ENCODE peak calls at places on chromosomes 13 and 19, in eight cellular contexts. One of them, this sample, is unnamed. For H3K4me1, the result is how much of the 10 kb centered on the place peaks cover.

GRCh38 chr19:51807111-51807701 is 12.2 kb downstream of the FPR3 start:
- DNase-seq in body of pancreas: peak
- DNase-seq in PC-9: peak
- DNase-seq in CD4-positive, alpha-beta memory T cell: no peak
- DNase-seq in CD8-positive, alpha-beta memory T cell: no peak
- DNase-seq in upper lobe of left lung: peak
- DNase-seq in tibial nerve: no peak
- DNase-seq in fibroblast of lung: no peak
- DNase-seq in this sample: peak

GRCh38 chr13:66087149-66087780 is 1142.9 kb downstream of the PCDH9 start:
- DNase-seq in body of pancreas: no peak
- DNase-seq in PC-9: no peak
- DNase-seq in CD4-positive, alpha-beta memory T cell: no peak
- DNase-seq in CD8-positive, alpha-beta memory T cell: no peak
- DNase-seq in upper lobe of left lung: no peak
- DNase-seq in tibial nerve: no peak
- DNase-seq in fibroblast of lung: peak
- DNase-seq in this sample: no peak

GRCh38 chr19:6572217-6572616 is 18.7 kb downstream of the CD70 start:
- DNase-seq in body of pancreas: peak
- DNase-seq in PC-9: no peak
- DNase-seq in CD4-positive, alpha-beta memory T cell: no peak
- DNase-seq in CD8-positive, alpha-beta memory T cell: no peak
- DNase-seq in upper lobe of left lung: peak
- DNase-seq in tibial nerve: peak
- DNase-seq in fibroblast of lung: no peak
- DNase-seq in this sample: no peak

GRCh38 chr19:40756502-40757110 is 5.6 kb downstream of the SNRPA start:
- DNase-seq in body of pancreas: no peak
- DNase-seq in PC-9: no peak
- DNase-seq in CD4-positive, alpha-beta memory T cell: no peak
- DNase-seq in CD8-positive, alpha-beta memory T cell: peak
- DNase-seq in upper lobe of left lung: no peak
- DNase-seq in tibial nerve: no peak
- DNase-seq in fibroblast of lung: no peak
- DNase-seq in this sample: no peak

GRCh38 chr19:44303305-44303704 is 1.5 kb downstream of the ZNF235 start:
- DNase-seq in body of pancreas: no peak
- DNase-seq in PC-9: no peak
- DNase-seq in CD4-positive, alpha-beta memory T cell: no peak
- DNase-seq in CD8-positive, alpha-beta memory T cell: no peak
- DNase-seq in upper lobe of left lung: no peak
- DNase-seq in tibial nerve: no peak
- DNase-seq in fibroblast of lung: no peak
- DNase-seq in this sample: no peak

GRCh38 chr19:50167314-50167721 is 4.2 kb upstream of the IZUMO2 start:
- DNase-seq in body of pancreas: peak
- DNase-seq in PC-9: peak
- DNase-seq in CD4-positive, alpha-beta memory T cell: no peak
- DNase-seq in CD8-positive, alpha-beta memory T cell: no peak
- DNase-seq in upper lobe of left lung: no peak
- DNase-seq in tibial nerve: no peak
- DNase-seq in fibroblast of lung: no peak
- DNase-seq in this sample: no peak

GRCh38 chr13:113437408-113438010 is 15.8 kb downstream of the ADPRHL1 start:
- DNase-seq in body of pancreas: peak
- DNase-seq in PC-9: no peak
- DNase-seq in CD4-positive, alpha-beta memory T cell: no peak
- DNase-seq in CD8-positive, alpha-beta memory T cell: no peak
- DNase-seq in upper lobe of left lung: no peak
- DNase-seq in tibial nerve: no peak
- DNase-seq in fibroblast of lung: no peak
- DNase-seq in this sample: no peak

GRCh38 chr19:48006762-48007161 is 12.3 kb downstream of the ELSPBP1 start:
- DNase-seq in body of pancreas: no peak
- DNase-seq in PC-9: no peak
- DNase-seq in CD4-positive, alpha-beta memory T cell: no peak
- DNase-seq in CD8-positive, alpha-beta memory T cell: no peak
- DNase-seq in upper lobe of left lung: no peak
- DNase-seq in tibial nerve: no peak
- DNase-seq in fibroblast of lung: no peak
- DNase-seq in this sample: peak

GRCh38 chr19:15897026-15897737 is 692 bp downstream of the CYP4F2 start:
- DNase-seq in body of pancreas: no peak
- DNase-seq in PC-9: no peak
- DNase-seq in CD4-positive, alpha-beta memory T cell: no peak
- DNase-seq in CD8-positive, alpha-beta memory T cell: no peak
- DNase-seq in upper lobe of left lung: no peak
- DNase-seq in tibial nerve: no peak
- DNase-seq in fibroblast of lung: no peak
- DNase-seq in this sample: no peak

GRCh38 chr13:110521296-110521680 is 40.2 kb downstream of the RAB20 start:
- DNase-seq in body of pancreas: no peak
- DNase-seq in PC-9: no peak
- DNase-seq in CD4-positive, alpha-beta memory T cell: no peak
- DNase-seq in CD8-positive, alpha-beta memory T cell: no peak
- DNase-seq in upper lobe of left lung: no peak
- DNase-seq in tibial nerve: no peak
- DNase-seq in fibroblast of lung: no peak
- DNase-seq in this sample: no peak

GRCh38 chr19:5850743-5851293 is 431 bp downstream of the FUT3 start:
- DNase-seq in body of pancreas: peak
- DNase-seq in PC-9: peak
- DNase-seq in CD4-positive, alpha-beta memory T cell: no peak
- DNase-seq in CD8-positive, alpha-beta memory T cell: no peak
- DNase-seq in upper lobe of left lung: peak
- DNase-seq in tibial nerve: no peak
- DNase-seq in fibroblast of lung: peak
- DNase-seq in this sample: no peak

GRCh38 chr13:33846306-33847062 is 28.5 kb downstream of the RFC3 start:
- DNase-seq in body of pancreas: no peak
- DNase-seq in PC-9: no peak
- DNase-seq in CD4-positive, alpha-beta memory T cell: no peak
- DNase-seq in CD8-positive, alpha-beta memory T cell: no peak
- DNase-seq in upper lobe of left lung: no peak
- DNase-seq in tibial nerve: no peak
- DNase-seq in fibroblast of lung: no peak
- DNase-seq in this sample: peak

GRCh38 chr19:8069116-8069973 is 16.8 kb downstream of the CCL25 start:
- DNase-seq in body of pancreas: no peak
- DNase-seq in PC-9: no peak
- DNase-seq in CD4-positive, alpha-beta memory T cell: no peak
- DNase-seq in CD8-positive, alpha-beta memory T cell: no peak
- DNase-seq in upper lobe of left lung: no peak
- DNase-seq in tibial nerve: no peak
- DNase-seq in fibroblast of lung: no peak
- DNase-seq in this sample: peak

GRCh38 chr13:28537149-28537548 is 42.2 kb upstream of the FLT1 start:
- DNase-seq in body of pancreas: no peak
- DNase-seq in PC-9: no peak
- DNase-seq in CD4-positive, alpha-beta memory T cell: no peak
- DNase-seq in CD8-positive, alpha-beta memory T cell: no peak
- DNase-seq in upper lobe of left lung: no peak
- DNase-seq in tibial nerve: no peak
- DNase-seq in fibroblast of lung: no peak
- DNase-seq in this sample: no peak

GRCh38 chr13:102311901-102312300 is 89.9 kb downstream of the FGF14 start:
- DNase-seq in body of pancreas: no peak
- DNase-seq in PC-9: no peak
- DNase-seq in CD4-positive, alpha-beta memory T cell: no peak
- DNase-seq in CD8-positive, alpha-beta memory T cell: no peak
- DNase-seq in upper lobe of left lung: no peak
- DNase-seq in tibial nerve: no peak
- DNase-seq in fibroblast of lung: no peak
- DNase-seq in this sample: no peak

GRCh38 chr13:99214232-99214631 is 13.6 kb downstream of the UBAC2 start:
- DNase-seq in body of pancreas: no peak
- DNase-seq in PC-9: peak
- DNase-seq in CD4-positive, alpha-beta memory T cell: no peak
- DNase-seq in CD8-positive, alpha-beta memory T cell: no peak
- DNase-seq in upper lobe of left lung: no peak
- DNase-seq in tibial nerve: no peak
- DNase-seq in fibroblast of lung: no peak
- DNase-seq in this sample: no peak

GRCh38 chr19:49264258-49264657 is 60.7 kb downstream of the SLC6A16 start:
- DNase-seq in body of pancreas: no peak
- DNase-seq in PC-9: no peak
- DNase-seq in CD4-positive, alpha-beta memory T cell: no peak
- DNase-seq in CD8-positive, alpha-beta memory T cell: no peak
- DNase-seq in upper lobe of left lung: no peak
- DNase-seq in tibial nerve: no peak
- DNase-seq in fibroblast of lung: no peak
- DNase-seq in this sample: no peak

GRCh38 chr19:58388175-58388526 is 1.1 kb downstream of the RPS5 start:
- DNase-seq in body of pancreas: no peak
- DNase-seq in PC-9: no peak
- DNase-seq in CD4-positive, alpha-beta memory T cell: no peak
- DNase-seq in CD8-positive, alpha-beta memory T cell: no peak
- DNase-seq in upper lobe of left lung: no peak
- DNase-seq in tibial nerve: no peak
- DNase-seq in fibroblast of lung: no peak
- DNase-seq in this sample: no peak
- H3K4me1 ChIP-seq in body of pancreas: half or more
- H3K4me1 ChIP-seq in PC-9: under half
- H3K4me1 ChIP-seq in CD4-positive, alpha-beta memory T cell: under half
- H3K4me1 ChIP-seq in CD8-positive, alpha-beta memory T cell: under half
- H3K4me1 ChIP-seq in upper lobe of left lung: under half
- H3K4me1 ChIP-seq in tibial nerve: under half
- H3K4me1 ChIP-seq in fibroblast of lung: under half
- H3K4me1 ChIP-seq in this sample: under half

GRCh38 chr13:32257649-32258048 is 57.5 kb downstream of the ZAR1L start:
- DNase-seq in body of pancreas: no peak
- DNase-seq in PC-9: no peak
- DNase-seq in CD4-positive, alpha-beta memory T cell: no peak
- DNase-seq in CD8-positive, alpha-beta memory T cell: no peak
- DNase-seq in upper lobe of left lung: no peak
- DNase-seq in tibial nerve: no peak
- DNase-seq in fibroblast of lung: no peak
- DNase-seq in this sample: no peak
- H3K4me1 ChIP-seq in body of pancreas: under half
- H3K4me1 ChIP-seq in PC-9: under half
- H3K4me1 ChIP-seq in CD4-positive, alpha-beta memory T cell: under half
- H3K4me1 ChIP-seq in CD8-positive, alpha-beta memory T cell: under half
- H3K4me1 ChIP-seq in upper lobe of left lung: under half
- H3K4me1 ChIP-seq in tibial nerve: under half
- H3K4me1 ChIP-seq in fibroblast of lung: under half
- H3K4me1 ChIP-seq in this sample: half or more

GRCh38 chr13:74248477-74248876 is 114.3 kb upstream of the KLF12 start:
- DNase-seq in body of pancreas: no peak
- DNase-seq in PC-9: no peak
- DNase-seq in CD4-positive, alpha-beta memory T cell: no peak
- DNase-seq in CD8-positive, alpha-beta memory T cell: no peak
- DNase-seq in upper lobe of left lung: no peak
- DNase-seq in tibial nerve: no peak
- DNase-seq in fibroblast of lung: no peak
- DNase-seq in this sample: no peak
- H3K4me1 ChIP-seq in body of pancreas: under half
- H3K4me1 ChIP-seq in PC-9: under half
- H3K4me1 ChIP-seq in CD4-positive, alpha-beta memory T cell: half or more
- H3K4me1 ChIP-seq in CD8-positive, alpha-beta memory T cell: half or more
- H3K4me1 ChIP-seq in upper lobe of left lung: under half
- H3K4me1 ChIP-seq in tibial nerve: under half
- H3K4me1 ChIP-seq in fibroblast of lung: under half
- H3K4me1 ChIP-seq in this sample: under half

DNA sequence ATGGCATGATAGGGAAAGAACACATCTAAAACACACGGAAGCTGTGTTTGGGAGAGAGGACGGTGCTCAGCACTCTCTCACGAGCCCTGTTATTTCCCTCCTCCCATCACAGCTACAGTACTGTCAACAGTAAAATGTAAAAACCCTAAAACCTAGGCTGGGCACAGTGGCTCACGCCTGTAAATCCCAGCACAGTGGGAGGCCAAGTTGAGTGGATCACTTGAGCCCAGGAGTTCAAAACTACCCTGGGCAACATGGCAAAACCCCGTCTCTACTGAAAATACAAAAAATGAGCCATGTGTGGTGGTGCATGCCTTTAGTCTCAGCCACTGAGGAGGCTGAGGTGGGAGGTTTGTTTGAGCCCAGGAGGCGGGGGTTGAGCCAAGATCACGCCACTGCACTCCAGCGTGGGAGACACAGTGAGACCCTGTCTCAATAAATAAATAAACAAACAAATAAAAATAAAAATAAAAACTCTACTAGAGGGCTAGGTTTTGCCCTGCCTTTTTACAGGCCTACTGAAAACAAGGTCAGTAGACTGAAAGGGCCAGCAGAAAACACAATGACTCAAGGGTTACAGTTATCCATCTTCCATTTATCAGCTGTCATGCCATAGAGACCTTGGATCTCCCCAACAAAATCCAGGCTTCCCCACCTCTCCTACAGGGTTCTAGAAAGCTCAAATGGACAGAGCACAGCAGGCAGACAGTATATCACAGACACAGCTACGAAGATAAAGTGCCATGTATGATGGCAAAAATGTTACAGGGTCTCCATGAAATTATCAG is 54.6 kb downstream of the FOXO1 start:
- DNase-seq in body of pancreas: no peak
- DNase-seq in PC-9: no peak
- DNase-seq in CD4-positive, alpha-beta memory T cell: no peak
- DNase-seq in CD8-positive, alpha-beta memory T cell: no peak
- DNase-seq in upper lobe of left lung: no peak
- DNase-seq in tibial nerve: no peak
- DNase-seq in fibroblast of lung: no peak
- DNase-seq in this sample: no peak
- H3K4me1 ChIP-seq in body of pancreas: half or more
- H3K4me1 ChIP-seq in PC-9: under half
- H3K4me1 ChIP-seq in CD4-positive, alpha-beta memory T cell: half or more
- H3K4me1 ChIP-seq in CD8-positive, alpha-beta memory T cell: half or more
- H3K4me1 ChIP-seq in upper lobe of left lung: under half
- H3K4me1 ChIP-seq in tibial nerve: under half
- H3K4me1 ChIP-seq in fibroblast of lung: under half
- H3K4me1 ChIP-seq in this sample: under half

This sample was measured in Caco-2.